ENCODE peak calls at places on chromosomes 16 and 17, in six cellular contexts. W, A, B, H, Q and U are unnamed samples.

GRCh38 chr17:63998721-63999679 is 849 bp downstream of the PRR29 start:
- DNase-seq in B (no peak), Q (no peak), W (no peak), H (no peak), A (no peak), U (no peak)

GRCh38 chr16:28180660-28181556 is 30.9 kb downstream of the XPO6 start:
- DNase-seq in Q (no peak), B (peak; percentile 67), W (peak; percentile 69), A (no peak), H (no peak), U (no peak)

GRCh38 chr16:49341706-49342105 is 31.9 kb upstream of the C16orf78 start:
- DNase-seq in B (no peak), Q (no peak), H (no peak), A (no peak), W (no peak), U (no peak)

GRCh38 chr17:38349097-38349904 is 2.3 kb upstream of the SOCS7 start:
- DNase-seq in B (peak; percentile 71), W (peak; percentile 87), Q (peak; percentile 86), A (peak; percentile 82), H (peak; percentile 90), U (peak; percentile 73)

GRCh38 chr16:13289515-13289914 is 388.1 kb downstream of the SHISA9 start:
- DNase-seq in H (no peak), A (no peak), B (no peak), W (no peak), Q (no peak), U (no peak)

GRCh38 chr16:46428108-46429061 is 192.8 kb downstream of the SHCBP1 start:
- DNase-seq in A (peak; percentile 8), H (no peak), B (no peak), Q (no peak), W (no peak), U (no peak)

GRCh38 chr16:28186752-28187151 is 25.0 kb downstream of the XPO6 start:
- DNase-seq in Q (no peak), B (no peak), A (no peak), H (peak; percentile 36), W (no peak), U (no peak)

GRCh38 chr17:63974594-63975192 is 2.0 kb upstream of the SCN4A start:
- DNase-seq in A (no peak), W (peak; percentile 39), Q (no peak), H (no peak), B (no peak), U (no peak)

GRCh38 chr17:6213859-6214258 is 143.7 kb downstream of the WSCD1 start:
- DNase-seq in H (no peak), A (no peak), B (no peak), Q (no peak), W (no peak), U (no peak)

GRCh38 chr16:31333686-31334649 is 21.0 kb upstream of the ITGAX start:
- DNase-seq in Q (no peak), A (no peak), B (peak; percentile 45), H (peak; percentile 43), W (peak; percentile 10), U (no peak)